ENCODE peak calls at places on chromosomes 2 and 18, in four cellular contexts. B, J, L and R are unnamed samples.

GRCh38 chr2:238404406-238405216 is 22.1 kb upstream of the ASB1 start:
- DNase-seq in B (no peak), J (no peak), L (no peak), R (no peak)

GRCh38 chr18:46398005-46398404 is 259.0 kb downstream of the LOXHD1 start:
- DNase-seq in B (no peak), L (no peak), J (no peak), R (no peak)

GRCh38 chr2:96895032-96895708 is 25.3 kb upstream of the SEMA4C start:
- DNase-seq in J (no peak), L (no peak), B (no peak), R (no peak)

GRCh38 chr2:108370080-108370479 is 7.7 kb upstream of the SULT1C4 start:
- DNase-seq in L (peak), B (no peak), J (no peak), R (no peak)

GRCh38 chr2:70753978-70754377 is 14.0 kb downstream of the ADD2 start:
- DNase-seq in J (no peak), B (no peak), L (no peak), R (no peak)

GRCh38 chr2:241855245-241855887 is 3.3 kb downstream of the PDCD1 start:
- DNase-seq in B (no peak), L (no peak), J (no peak), R (peak)

GRCh38 chr2:210225461-210225798 is 183 bp upstream of the ACADL start:
- DNase-seq in B (no peak), L (peak), J (no peak), R (no peak)

GRCh38 chr2:113316085-113316484 is 37.4 kb upstream of the PAX8 start:
- DNase-seq in L (no peak), B (no peak), J (no peak), R (no peak)

GRCh38 chr2:147378403-147378802 is 466.4 kb upstream of the ACVR2A start:
- DNase-seq in L (no peak), B (no peak), J (no peak), R (no peak)

GRCh38 chr2:12700989-12701388 is 15.7 kb upstream of the TRIB2 start:
- DNase-seq in B (no peak), J (no peak), L (no peak), R (no peak)

GRCh38 chr2:133837441-133838090 is 269.3 kb upstream of the NCKAP5 start:
- DNase-seq in L (peak), J (no peak), B (no peak), R (no peak)

GRCh38 chr2:48733067-48733503 is 22.4 kb downstream of the LHCGR start:
- DNase-seq in B (no peak), L (no peak), J (no peak), R (no peak)

GRCh38 chr2:126981476-126981875 is 82.8 kb downstream of the TEX51 start:
- DNase-seq in J (no peak), B (no peak), L (no peak), R (no peak)

GRCh38 chr2:224952942-224953657 is 89.2 kb downstream of the DOCK10 start:
- DNase-seq in B (no peak), L (no peak), J (no peak), R (peak)

GRCh38 chr2:126627623-126628022 is 28.3 kb upstream of the GYPC start:
- DNase-seq in B (no peak), J (no peak), L (no peak), R (no peak)

GRCh38 chr2:198966269-198966668 is 491.5 kb downstream of the SATB2 start:
- DNase-seq in L (no peak), J (no peak), B (no peak), R (no peak)

GRCh38 chr2:8586397-8587051 is 95.3 kb upstream of the ID2 start:
- DNase-seq in B (no peak), L (no peak), J (no peak), R (no peak)

GRCh38 chr2:117335967-117336366 is 478.5 kb upstream of the DDX18 start:
- DNase-seq in B (no peak), L (no peak), J (no peak), R (no peak)

GRCh38 chr2:24491626-24492282 is 700 bp downstream of the NCOA1 start:
- DNase-seq in J (peak), B (peak), L (peak), R (peak)

GRCh38 chr2:102286041-102286440 is 25.3 kb upstream of the IL1RL1 start:
- DNase-seq in B (no peak), L (no peak), J (no peak), R (no peak)

GRCh38 chr2:69033427-69034095 is 20.6 kb downstream of the ANTXR1 start:
- DNase-seq in B (no peak), J (no peak), L (peak), R (no peak)

GRCh38 chr2:27409321-27410073 is at the start of gene PPM1G:
- DNase-seq in L (peak), J (peak), B (peak), R (peak)
- TF ChIP-seq CTCF in L (no peak), J (no peak), B (no peak), R (no peak)

DNA sequence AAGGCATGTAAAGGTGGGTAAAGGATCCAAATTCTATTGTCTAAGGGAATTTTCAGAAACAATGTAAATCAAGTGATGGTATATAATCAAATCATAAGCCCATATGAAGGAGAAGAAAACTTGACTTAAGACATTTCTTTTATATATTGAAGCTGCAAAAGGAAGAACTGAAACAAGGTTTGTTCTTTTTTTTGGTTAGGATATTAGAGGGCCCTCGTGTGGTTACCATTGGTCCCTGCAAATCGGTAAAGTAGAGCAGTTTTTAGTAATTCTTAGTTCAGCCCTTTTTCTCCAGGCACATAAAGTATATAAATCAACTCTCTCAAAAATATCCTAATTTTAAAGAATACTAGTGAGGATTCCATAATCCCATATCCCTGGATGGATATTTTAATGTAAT is 105.6 kb upstream of the STK17B start:
- DNase-seq in L (peak), B (no peak), J (no peak), R (peak)
- TF ChIP-seq CTCF in L (peak), B (peak), J (peak), R (peak)

DNA sequence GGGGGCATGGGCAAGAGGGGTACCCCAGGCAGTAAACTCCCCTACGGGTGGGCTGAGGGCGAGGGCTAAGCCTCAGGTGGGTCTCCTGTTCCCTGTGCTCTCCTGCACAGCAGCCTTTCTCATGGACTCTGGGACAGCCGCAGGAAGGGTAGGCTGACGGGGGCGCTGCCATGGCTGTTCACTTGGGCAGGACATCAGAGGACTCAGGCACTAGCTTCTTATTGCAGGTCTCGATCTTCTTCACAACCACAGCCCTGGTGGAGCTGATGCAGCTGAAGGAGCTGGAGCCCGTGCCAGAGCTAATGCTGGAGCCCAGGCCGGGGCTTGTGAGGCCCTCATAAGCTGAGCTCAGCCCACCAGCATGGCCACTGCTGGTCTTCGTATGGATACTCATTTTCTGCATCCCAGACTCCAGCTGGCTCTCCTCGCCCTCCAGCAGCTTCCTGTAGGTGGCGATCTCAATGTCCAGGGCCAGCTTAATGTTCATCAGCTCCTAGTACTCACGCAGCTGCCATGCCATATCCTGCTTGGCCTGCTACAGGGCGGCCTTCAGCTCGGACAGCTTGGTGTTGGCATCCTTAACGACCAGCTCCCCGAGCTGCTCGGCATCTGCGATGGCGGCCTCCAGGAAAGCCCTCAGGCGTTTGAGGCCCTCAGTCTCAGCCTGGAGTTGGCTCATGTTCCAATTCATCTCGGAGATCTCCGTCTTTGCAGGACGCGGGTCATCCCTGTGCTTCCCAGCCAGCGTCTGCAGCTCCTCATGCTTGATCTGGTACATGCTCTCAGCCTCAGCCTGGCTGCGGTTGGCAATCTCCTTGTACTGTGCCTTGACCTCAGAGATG is 359.8 kb upstream of the SETBP1 start:
- DNase-seq in B (peak), L (no peak), J (no peak), R (no peak)
- TF ChIP-seq CTCF in B (peak), L (no peak), J (no peak), R (no peak)

DNA sequence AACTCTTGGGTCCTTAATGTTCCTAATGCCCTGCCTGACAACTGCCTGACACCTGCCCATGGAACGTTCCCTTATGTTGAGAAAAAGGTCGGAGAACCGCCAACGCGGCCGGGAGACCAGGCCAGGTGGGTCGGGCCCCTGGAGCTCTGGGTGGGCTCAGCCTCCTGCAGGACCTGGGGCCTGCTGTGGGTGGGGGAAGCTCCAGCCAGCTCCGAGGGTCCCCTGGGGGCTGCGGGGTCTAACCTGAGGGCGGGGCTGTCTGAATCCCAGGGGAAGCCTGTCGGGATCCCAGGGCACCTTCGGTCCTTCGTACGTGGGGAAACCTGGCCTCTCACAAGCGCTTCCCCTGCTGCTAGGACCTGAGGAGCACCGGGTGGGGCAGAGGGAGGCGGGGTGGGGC is 296.0 kb downstream of the NDUFA10 start:
- DNase-seq in J (no peak), L (no peak), B (no peak), R (no peak)
- TF ChIP-seq CTCF in J (no peak), L (no peak), B (no peak), R (no peak)

DNA sequence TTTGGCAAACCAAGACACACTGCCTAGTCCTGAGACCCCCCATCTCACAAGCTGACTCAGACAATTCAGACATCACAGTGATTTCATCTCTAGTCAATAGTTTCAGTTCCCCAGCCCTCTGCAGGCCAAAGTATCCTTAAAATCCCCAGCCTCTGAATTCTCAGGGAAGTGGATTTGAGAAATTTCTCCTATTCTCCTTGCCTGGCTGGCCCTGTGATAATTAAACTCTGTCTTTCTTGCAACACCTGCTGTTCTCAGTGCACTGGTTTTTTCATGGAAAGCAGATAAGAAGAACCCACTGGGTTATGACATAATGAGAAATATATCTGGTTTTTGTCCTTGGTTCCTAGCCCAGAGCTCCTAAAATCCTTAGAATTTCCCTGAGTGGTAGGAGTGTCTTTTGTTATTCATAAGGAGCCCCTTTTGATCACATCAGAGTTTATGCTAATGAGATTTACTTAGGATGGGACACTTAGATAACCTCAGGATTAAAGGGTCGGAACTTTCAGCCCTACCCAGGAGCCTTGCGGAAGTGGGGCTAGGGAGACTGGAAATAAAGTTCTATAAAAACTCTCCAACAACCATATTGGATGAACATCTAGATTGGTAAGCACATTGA is 1310.7 kb upstream of the CHAC2 start:
- DNase-seq in B (no peak), L (no peak), J (no peak), R (no peak)
- TF ChIP-seq CTCF in B (peak), L (no peak), J (no peak), R (no peak)

GRCh38 chr2:150136407-150136806 is 351.1 kb downstream of the RND3 start:
- DNase-seq in B (no peak), L (no peak), J (no peak), R (no peak)
- TF ChIP-seq CTCF in B (no peak), L (no peak), J (no peak), R (no peak)

DNA sequence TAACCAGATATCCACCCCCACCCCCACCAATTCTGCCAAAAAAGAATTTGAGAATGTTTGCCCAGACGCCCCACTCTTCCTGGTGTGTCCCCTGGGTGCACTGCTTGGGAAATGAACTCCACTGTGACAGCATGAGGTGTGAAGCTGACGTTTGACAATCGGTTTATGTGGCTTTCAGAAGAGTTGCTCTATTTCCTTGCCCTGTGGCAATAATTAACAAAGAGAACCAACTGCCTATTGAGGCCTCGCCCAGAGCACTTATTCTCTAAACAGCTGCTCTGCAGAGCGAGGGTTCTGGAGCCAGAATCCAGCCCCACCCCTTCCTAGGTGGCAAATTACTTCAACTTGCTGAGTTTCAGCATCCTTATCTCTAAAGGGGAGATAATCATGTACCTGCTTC is 115.8 kb upstream of the SIX3 start:
- DNase-seq in L (no peak), B (no peak), J (no peak), R (no peak)
- TF ChIP-seq CTCF in L (no peak), B (no peak), J (no peak), R (no peak)

GRCh38 chr2:26034597-26035067 is 748 bp downstream of the RAB10 start:
- DNase-seq in B (no peak), L (peak), J (no peak), R (no peak)

GRCh38 chr2:26035110-26035728 is 1.3 kb downstream of the RAB10 start:
- DNase-seq in B (no peak), L (no peak), J (no peak), R (no peak)

GRCh38 chr2:26033270-26033768 is 565 bp upstream of the RAB10 start:
- DNase-seq in B (no peak), L (peak), J (peak), R (no peak)

GRCh38 chr2:26039603-26040367 is 5.9 kb downstream of the RAB10 start:
- DNase-seq in J (no peak), B (no peak), L (no peak), R (no peak)

GRCh38 chr2:26033769-26034596 is at the start of gene RAB10:
- DNase-seq in J (peak), B (peak), L (peak), R (peak)
- TF ChIP-seq CTCF in J (no peak), B (no peak), L (no peak), R (no peak)

DNA sequence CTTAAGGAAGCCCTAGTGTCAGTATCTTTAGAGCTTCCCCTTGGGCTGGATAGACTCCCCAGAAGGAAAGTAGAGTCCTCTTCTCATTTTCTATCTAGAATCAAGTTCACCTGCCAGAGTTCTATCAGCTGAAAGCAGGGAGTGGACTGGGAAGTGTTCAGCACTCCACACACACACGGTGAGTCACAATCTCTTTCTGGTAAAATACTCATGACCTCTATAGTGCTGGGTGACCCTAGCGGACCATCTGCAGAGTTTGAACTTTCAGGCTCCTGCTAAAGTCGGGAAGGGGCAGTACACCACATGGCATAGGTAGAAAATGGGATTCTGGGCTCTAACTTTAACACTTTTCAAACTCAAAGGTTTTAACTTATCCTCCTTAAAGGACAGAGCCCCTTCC is 43.3 kb downstream of the SAP130 start:
- DNase-seq in B (no peak), J (no peak), L (no peak), R (no peak)
- TF ChIP-seq CTCF in B (no peak), J (no peak), L (no peak), R (no peak)

GRCh38 chr18:37343542-37343851 is 222.1 kb downstream of the CELF4 start:
- DNase-seq in J (no peak), B (no peak), L (no peak), R (no peak)
- TF ChIP-seq CTCF in J (no peak), B (no peak), L (no peak), R (no peak)